ENCODE peak calls at places on chromosomes 4 and X, in six cellular contexts. H is GM12878, Z is HCT116, S is SK-N-SH, O is H1, B is HepG2. K is an unnamed sample.

GRCh38 chrX:5431823-5432222 is 796.8 kb downstream of the NLGN4X start:
- DNase-seq in H (no peak), Z (no peak), S (no peak), O (no peak), B (peak), K (no peak)

GRCh38 chrX:119218198-119218597 is 17.9 kb upstream of the PGRMC1 start:
- DNase-seq in H (no peak), Z (no peak), S (peak), O (no peak), B (no peak), K (peak)

GRCh38 chr4:30828290-30828926 is 108.2 kb downstream of the PCDH7 start:
- DNase-seq in H (no peak), Z (peak), S (no peak), O (no peak), B (no peak), K (no peak)

GRCh38 chrX:104136241-104137019 is 20.4 kb downstream of the SLC25A53 start:
- DNase-seq in H (peak), Z (peak), S (peak), O (no peak), B (peak), K (peak)

GRCh38 chr4:184331155-184331995 is 113.7 kb upstream of the ENPP6 start:
- DNase-seq in H (no peak), Z (no peak), S (no peak), O (no peak), B (no peak), K (peak)

GRCh38 chr4:14771091-14771490 is 231.2 kb upstream of the CPEB2 start:
- DNase-seq in H (no peak), Z (no peak), S (no peak), O (no peak), B (no peak), K (no peak)

GRCh38 chr4:136650541-136651277 is 881.6 kb downstream of the PCDH18 start:
- DNase-seq in H (peak), Z (peak), S (no peak), O (no peak), B (peak), K (no peak)

GRCh38 chrX:131802836-131803626 is 220.1 kb upstream of the STK26 start:
- DNase-seq in H (peak), Z (no peak), S (peak), O (peak), B (no peak), K (no peak)

GRCh38 chr4:150867148-150867547 is 147.9 kb downstream of the LRBA start:
- DNase-seq in H (peak), Z (peak), S (peak), O (no peak), B (peak), K (peak)

GRCh38 chrX:137747231-137747630 is 181.3 kb downstream of the ZIC3 start:
- DNase-seq in H (no peak), Z (no peak), S (no peak), O (no peak), B (no peak), K (no peak)

GRCh38 chr4:153116101-153116680 is 88.1 kb upstream of the TRIM2 start:
- DNase-seq in H (no peak), Z (no peak), S (no peak), O (no peak), B (no peak), K (no peak)

GRCh38 chr4:11635336-11635735 is 206.6 kb upstream of the HS3ST1 start:
- DNase-seq in H (no peak), Z (peak), S (no peak), O (no peak), B (no peak), K (no peak)

GRCh38 chr4:152679414-152680281 is at the start of gene TMEM154:
- DNase-seq in H (no peak), Z (no peak), S (peak), O (peak), B (no peak), K (peak)

GRCh38 chr4:72468904-72469502 is 100.0 kb downstream of the ADAMTS3 start:
- DNase-seq in H (no peak), Z (peak), S (no peak), O (no peak), B (peak), K (peak)

GRCh38 chrX:71282514-71283408 is 674 bp upstream of the NONO start:
- DNase-seq in H (no peak), Z (peak), S (peak), O (peak), B (peak), K (no peak)

GRCh38 chrX:148811236-148811635 is 310.8 kb downstream of the AFF2 start:
- DNase-seq in H (no peak), Z (no peak), S (no peak), O (no peak), B (no peak), K (no peak)

GRCh38 chrX:135384161-135384836 is 37.4 kb upstream of the SMIM10L2A start:
- DNase-seq in H (no peak), Z (no peak), S (no peak), O (no peak), B (no peak), K (no peak)

GRCh38 chrX:133249659-133250058 is 31.5 kb upstream of the TFDP3 start:
- DNase-seq in H (no peak), Z (no peak), S (peak), O (no peak), B (no peak), K (no peak)

GRCh38 chr4:68272860-68273259 is 27.4 kb upstream of the TMPRSS11B start:
- DNase-seq in H (no peak), Z (no peak), S (no peak), O (no peak), B (no peak), K (no peak)

GRCh38 chr4:22237155-22237751 is 278.6 kb downstream of the ADGRA3 start:
- DNase-seq in H (no peak), Z (peak), S (peak), O (peak), B (peak), K (no peak)

GRCh38 chrX:118626346-118626745 is 101.1 kb upstream of the IL13RA1 start:
- DNase-seq in H (no peak), Z (no peak), S (no peak), O (no peak), B (no peak), K (no peak)

GRCh38 chrX:44130189-44130588 is 157.0 kb upstream of the NDP start:
- DNase-seq in H (no peak), Z (no peak), S (no peak), O (no peak), B (no peak), K (no peak)

GRCh38 chr4:16659120-16659519 is 239.3 kb downstream of the LDB2 start:
- DNase-seq in H (no peak), Z (no peak), S (peak), O (no peak), B (no peak), K (no peak)

DNA sequence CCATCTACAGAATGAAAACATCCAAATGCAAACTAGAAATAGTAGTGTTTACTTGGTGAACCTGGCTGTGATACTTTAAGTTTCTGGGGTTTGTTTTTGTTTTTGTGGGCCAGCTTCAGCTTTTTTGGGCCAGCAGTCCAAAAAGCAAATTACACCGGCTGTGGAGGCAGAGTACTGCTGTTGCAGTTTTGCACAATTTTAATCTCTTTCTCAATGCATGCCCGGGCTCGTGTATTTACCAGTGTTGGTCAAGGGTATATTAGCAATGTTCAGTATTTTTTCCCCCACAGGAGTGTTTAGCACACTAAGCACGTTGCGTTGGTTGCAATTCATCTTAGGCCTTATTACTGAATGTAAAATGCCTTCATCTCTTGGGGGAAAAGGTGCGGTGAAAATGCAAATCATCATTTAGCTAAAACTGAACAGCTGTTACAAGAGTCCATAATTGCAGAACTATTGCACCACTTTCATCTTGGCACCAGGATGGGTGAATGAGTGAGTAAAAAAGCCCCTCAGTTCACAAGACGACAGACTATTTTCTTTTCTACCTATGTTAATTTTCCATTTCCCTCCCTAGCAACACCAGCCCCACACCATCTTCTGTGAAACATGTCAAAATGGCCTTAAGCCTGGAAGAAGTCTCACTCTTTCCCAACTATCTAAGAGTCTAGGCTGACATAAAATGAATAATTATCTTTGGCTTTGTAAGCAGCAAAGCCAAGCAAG is 1.8 kb upstream of the CNOT6L start:
- DNase-seq in H (no peak), Z (no peak), S (peak), O (no peak), B (no peak), K (no peak)
- TF ChIP-seq JUND in H (no peak), Z (no peak), S (no peak), O (no peak), B (no peak), K (no peak)

GRCh38 chr4:1716065-1716945 is 4.2 kb upstream of the SLBP start:
- DNase-seq in H (no peak), Z (no peak), S (peak), O (no peak), B (no peak), K (no peak)

GRCh38 chr4:1714303-1715001 is 2.3 kb upstream of the SLBP start:
- DNase-seq in H (no peak), Z (no peak), S (no peak), O (no peak), B (no peak), K (peak)

GRCh38 chr4:1718095-1718850 is 2.9 kb downstream of the TMEM129 start:
- DNase-seq in H (no peak), Z (no peak), S (peak), O (no peak), B (no peak), K (no peak)

GRCh38 chr4:1715002-1715761 is 3.1 kb upstream of the SLBP start:
- DNase-seq in H (no peak), Z (no peak), S (no peak), O (no peak), B (no peak), K (no peak)

DNA sequence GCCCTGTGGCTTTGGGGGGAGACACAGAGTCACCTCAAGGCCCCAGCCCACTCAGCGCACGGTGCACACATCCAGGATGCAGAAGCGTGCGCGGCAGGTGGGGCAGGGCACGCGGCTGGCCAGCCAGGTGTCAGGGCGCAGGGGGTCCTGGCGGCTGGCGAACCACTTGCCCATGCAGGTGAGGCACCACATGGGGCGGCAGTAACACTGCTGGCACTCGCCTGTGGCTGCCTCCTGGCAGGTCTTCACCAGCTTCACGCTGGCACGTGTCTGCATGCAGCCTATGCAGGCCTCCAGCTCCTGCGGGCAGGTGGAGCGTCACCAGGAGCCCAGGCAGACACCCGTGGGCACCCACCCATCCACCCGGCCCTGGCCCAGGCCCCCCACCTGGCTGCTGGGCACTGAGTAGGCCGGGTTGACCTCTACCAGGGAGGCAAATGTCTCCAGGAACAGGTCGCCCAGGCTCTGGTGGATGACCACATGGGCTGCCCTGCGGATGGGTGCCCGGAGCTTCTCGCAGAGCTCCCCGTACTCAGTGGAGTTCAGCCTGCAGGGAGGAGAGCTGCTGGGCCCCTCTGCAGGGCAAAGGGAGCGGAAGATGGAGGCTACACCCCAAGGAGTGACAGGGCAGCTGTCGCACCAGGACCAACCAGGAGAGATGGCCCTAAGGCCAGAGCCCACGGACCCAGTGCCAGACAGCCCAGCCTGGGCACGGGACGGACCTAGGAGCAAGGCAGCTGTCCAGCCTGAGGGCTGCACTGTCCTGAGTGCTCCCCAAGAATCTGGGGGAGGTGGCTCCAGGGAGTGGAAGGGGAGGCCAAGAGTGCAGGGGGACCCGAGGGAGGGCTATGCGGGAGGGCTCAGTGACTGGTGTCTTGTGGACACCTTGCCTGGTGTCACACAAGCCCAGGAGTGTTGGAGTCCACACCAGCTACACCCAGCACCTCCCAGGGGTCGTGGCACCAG is 3.7 kb downstream of the TMEM129 start:
- DNase-seq in H (no peak), Z (no peak), S (peak), O (no peak), B (no peak), K (no peak)
- TF ChIP-seq JUND in H (no peak), Z (no peak), S (no peak), O (no peak), B (no peak), K (no peak)

GRCh38 chrX:114162068-114162735 is 421.7 kb upstream of the HTR2C start:
- DNase-seq in H (no peak), Z (no peak), S (no peak), O (peak), B (peak), K (no peak)
- TF ChIP-seq JUND in H (no peak), Z (no peak), S (no peak), O (no peak), B (no peak), K (no peak)

DNA sequence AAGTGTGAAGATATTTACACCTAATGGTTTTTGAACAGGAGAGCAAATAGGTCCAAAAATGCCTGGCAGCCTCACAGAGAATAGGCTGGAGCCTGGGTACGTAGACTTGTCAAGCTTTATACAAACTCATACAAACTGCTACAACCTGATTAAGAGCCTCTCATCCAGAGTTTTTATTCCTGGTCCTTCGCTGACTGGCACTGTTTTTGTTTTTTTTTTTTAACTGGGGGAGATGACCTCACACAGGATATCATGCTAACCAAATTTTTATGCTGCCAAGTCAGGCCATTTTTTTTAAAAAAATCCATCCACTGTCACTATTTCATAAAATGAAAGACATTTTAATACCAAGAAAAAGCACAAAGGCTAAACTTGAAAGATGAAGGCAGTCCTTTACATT is 1.9 kb downstream of the FAM114A1 start:
- DNase-seq in H (no peak), Z (no peak), S (no peak), O (no peak), B (no peak), K (no peak)
- TF ChIP-seq JUND in H (no peak), Z (no peak), S (no peak), O (no peak), B (no peak), K (no peak)

K was measured in T47D.